ENCODE peak calls at places on chromosomes 4 and X, in nine cellular contexts. Q is AG10803; E is activated T-helper 9 cell treated with anti-CD3 and anti-CD28 coated beads, Interleukin-2, amount 50 U/mL, for 16 hours; V is substantia nigra; W is stimulated activated CD4-positive, alpha-beta T cell treated with anti-CD3 and anti-CD28 coated beads, Interleukin-1b, Interleukin-23, amount 100 ng/mL, for 4 hours; B is GM23248; A is Right ventricle myocardium superior; D is breast epithelium; Y is COR-L47. H is an unnamed sample.

GRCh38 chr4:184826315-184827266 is 823 bp upstream of the ACSL1 start:
- DNase-seq in B (peak), V (peak), Y (peak), W (peak), D (no peak), E (peak), A (peak), Q (no peak), H (peak)

GRCh38 chr4:159071178-159071968 is 31.5 kb upstream of the RAPGEF2 start:
- DNase-seq in D (peak), B (peak), Y (no peak), W (no peak), Q (peak), E (no peak), A (no peak), V (no peak), H (peak)

GRCh38 chrX:18983711-18984380 is at the start of gene PHKA2:
- DNase-seq in Y (peak), A (peak), Q (peak), D (peak), W (peak), B (peak), V (peak), E (peak), H (peak)

GRCh38 chr4:84258905-84259830 is 239.9 kb downstream of the NKX6-1 start:
- DNase-seq in B (peak), E (no peak), D (no peak), V (no peak), Y (peak), A (no peak), W (no peak), Q (peak), H (peak)

GRCh38 chr4:1723131-1723801 is 1.9 kb downstream of the TACC3 start:
- DNase-seq in A (no peak), B (no peak), W (peak), V (no peak), D (no peak), E (peak), Q (no peak), Y (no peak), H (no peak)

GRCh38 chrX:29659911-29660310 is 555.5 kb upstream of the MAGEB2 start:
- DNase-seq in V (no peak), A (no peak), B (no peak), Q (no peak), W (no peak), E (no peak), Y (no peak), D (no peak), H (no peak)

GRCh38 chr4:153618831-153619230 is 65.2 kb upstream of the TLR2 start:
- DNase-seq in A (no peak), E (no peak), Y (no peak), D (no peak), V (no peak), Q (peak), W (no peak), B (no peak), H (no peak)

GRCh38 chrX:153736071-153736820 is 11.6 kb downstream of the ABCD1 start:
- DNase-seq in Y (no peak), V (no peak), D (no peak), B (no peak), A (no peak), Q (no peak), E (no peak), W (no peak), H (no peak)

GRCh38 chrX:76821276-76821675 is 393.8 kb downstream of the MAGEE1 start:
- DNase-seq in A (no peak), Y (no peak), V (no peak), Q (no peak), W (no peak), B (no peak), E (no peak), D (no peak), H (no peak)